ENCODE peak calls at places on chromosomes 11 and 22, in nine cellular contexts. D is gastrocnemius medialis, X is tibial nerve, C is ovary, L is heart left ventricle, K is esophagus muscularis mucosa, E is sigmoid colon, V is HepG2, Y is uterus. R is an unnamed sample.

GRCh38 chr11:41784513-41785335 is 325.3 kb upstream of the LRRC4C start:
- DNase-seq in L (no peak), V (no peak), C (no peak), E (no peak), K (no peak), D (no peak), Y (no peak), X (no peak), R (no peak)

GRCh38 chr11:18173225-18173866 is 709 bp downstream of the MRGPRX4 start:
- DNase-seq in C (no peak), V (no peak), K (no peak), X (no peak), Y (no peak), D (no peak), L (no peak), E (no peak), R (no peak)

GRCh38 chr11:27233654-27234042 is 129.4 kb downstream of the CCDC34 start:
- DNase-seq in E (no peak), K (no peak), D (no peak), Y (no peak), L (no peak), C (no peak), V (no peak), X (no peak), R (no peak)

GRCh38 chr11:43419460-43419859 is 60.7 kb downstream of the TTC17 start:
- DNase-seq in D (no peak), Y (no peak), E (no peak), V (peak; percentile 25), X (no peak), C (no peak), L (no peak), K (no peak), R (no peak)

GRCh38 chr11:76083563-76084451 is 122.5 kb downstream of the WNT11 start:
- DNase-seq in Y (no peak), V (no peak), K (no peak), L (no peak), D (no peak), X (peak; percentile 28), E (no peak), C (no peak), R (no peak)

GRCh38 chr22:41267958-41268357 is 18.0 kb downstream of the RANGAP1 start:
- DNase-seq in Y (no peak), L (no peak), D (no peak), X (no peak), K (no peak), C (no peak), E (no peak), V (no peak), R (no peak)

GRCh38 chr11:77107950-77108349 is 5.3 kb downstream of the OMP start:
- DNase-seq in L (peak; percentile 69), K (no peak), C (peak; percentile 77), D (no peak), V (peak; percentile 60), Y (peak; percentile 65), E (no peak), X (no peak), R (no peak)

GRCh38 chr11:61764606-61765260 is 12.3 kb downstream of the MYRF start:
- DNase-seq in V (no peak), E (no peak), X (no peak), L (peak; percentile 78), C (peak; percentile 80), D (no peak), Y (peak; percentile 76), K (no peak), R (no peak)

GRCh38 chr11:121829159-121829643 is 286.8 kb downstream of the BLID start:
- DNase-seq in X (peak; percentile 26), E (no peak), Y (no peak), V (no peak), D (peak; percentile 42), L (peak; percentile 48), C (no peak), K (no peak), R (no peak)

GRCh38 chr11:8828580-8829358 is 82.2 kb upstream of the AKIP1 start:
- DNase-seq in D (no peak), X (no peak), C (no peak), K (no peak), E (peak; percentile 53), V (no peak), L (no peak), Y (no peak), R (peak; percentile 42)

GRCh38 chr11:47992959-47993820 is 12.8 kb downstream of the PTPRJ start:
- DNase-seq in Y (no peak), L (no peak), D (no peak), C (no peak), V (no peak), E (no peak), K (no peak), X (no peak), R (no peak)

GRCh38 chr11:102664001-102664752 is 39.0 kb upstream of the MMP20 start:
- DNase-seq in D (no peak), Y (no peak), L (no peak), C (no peak), V (peak; percentile 7), X (no peak), K (no peak), E (no peak), R (no peak)

GRCh38 chr11:123493393-123494063 is 63.5 kb downstream of the GRAMD1B start:
- DNase-seq in K (no peak), C (no peak), V (no peak), Y (no peak), L (no peak), E (no peak), D (no peak), X (no peak), R (no peak)

GRCh38 chr11:86068138-86068861 is 584 bp downstream of the PICALM start:
- DNase-seq in D (peak; percentile 47), K (peak; percentile 93), L (peak; percentile 48), X (peak; percentile 39), V (peak; percentile 6), E (peak; percentile 79), Y (no peak), C (peak; percentile 51), R (peak; percentile 53)

GRCh38 chr22:38699784-38700183 is 959 bp downstream of the JOSD1 start:
- DNase-seq in K (no peak), D (no peak), V (peak; percentile 21), X (no peak), C (peak; percentile 46), Y (no peak), E (peak; percentile 58), L (no peak), R (no peak)

GRCh38 chr22:44609589-44609988 is 92.4 kb upstream of the PRR5 start:
- DNase-seq in C (no peak), Y (no peak), E (no peak), K (no peak), L (no peak), D (no peak), V (no peak), X (no peak), R (no peak)

GRCh38 chr11:46160100-46160499 is 38.8 kb upstream of the PHF21A start:
- DNase-seq in D (no peak), Y (no peak), X (no peak), E (no peak), K (peak; percentile 68), L (no peak), C (no peak), V (no peak), R (no peak)

DNA sequence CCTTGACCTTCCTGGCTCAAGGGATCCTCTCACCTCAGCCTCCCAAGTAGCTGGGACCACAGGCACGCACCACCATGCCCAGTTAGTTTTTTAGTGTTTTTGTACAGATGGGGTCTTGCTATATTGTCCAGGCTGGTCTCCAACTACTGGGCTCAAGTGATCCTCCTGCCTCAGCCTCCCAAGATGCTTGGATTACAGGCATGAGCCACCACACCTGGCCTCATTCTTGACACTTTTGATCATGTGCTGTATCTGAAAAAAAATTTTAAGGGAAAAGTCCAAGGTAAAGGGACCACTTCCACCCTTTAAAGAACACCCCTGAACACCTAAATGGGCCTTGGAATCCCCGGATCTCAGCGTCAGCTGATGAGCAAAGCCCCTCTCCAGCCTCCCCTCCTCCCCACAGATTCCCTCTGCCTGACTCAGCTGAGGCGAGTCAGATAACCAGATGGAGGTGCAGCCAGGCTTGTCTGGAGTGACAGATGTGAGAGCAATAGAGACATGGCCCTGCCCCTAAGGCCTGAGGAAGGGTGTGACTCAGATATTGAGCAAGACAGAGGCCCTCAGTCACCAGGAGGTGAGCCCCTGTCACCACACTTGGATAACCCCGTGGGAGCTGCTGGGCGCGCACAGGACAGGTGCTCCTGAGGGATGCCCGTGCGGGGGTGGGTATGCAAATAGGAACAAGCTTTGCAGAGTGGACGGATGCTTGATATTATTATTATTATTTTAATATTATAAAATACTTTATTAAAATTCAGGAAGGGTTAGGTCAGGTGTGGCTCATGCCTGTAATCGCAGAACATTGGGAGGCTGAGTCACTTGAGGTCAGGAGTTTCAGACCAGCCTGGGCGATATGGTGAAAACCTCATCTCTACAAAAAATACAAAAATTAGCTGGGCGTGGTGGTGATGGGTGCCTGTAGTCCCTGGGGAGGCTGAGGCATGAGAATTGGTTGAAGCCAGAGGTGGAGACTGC is 5.0 kb upstream of the CCDC88B start:
- DNase-seq in L (peak; percentile 81), X (no peak), K (no peak), Y (no peak), E (no peak), D (peak; percentile 81), C (no peak), V (peak; percentile 85), R (no peak)
- TF ChIP-seq POLR2A in L (no peak), X (no peak), K (no peak), Y (no peak), E (no peak), D (no peak), C (no peak), V (no peak), R (no peak)

GRCh38 chr22:40050258-40050657 is 55.5 kb downstream of the FAM83F start:
- DNase-seq in K (no peak), D (no peak), C (no peak), L (no peak), X (no peak), Y (no peak), E (no peak), V (no peak), R (no peak)
- H3K27ac ChIP-seq in K (no peak overlapping the region), D (no peak overlapping the region), C (no peak overlapping the region), L (no peak overlapping the region), X (peak overlapping the region; percentile 33), Y (no peak overlapping the region), E (no peak overlapping the region), V (no peak overlapping the region), R (no peak overlapping the region)

GRCh38 chr11:65622011-65622410 is 6.4 kb downstream of the PCNX3 start:
- DNase-seq in L (no peak), Y (no peak), X (no peak), V (no peak), E (no peak), D (no peak), K (no peak), C (no peak), R (no peak)
- TF ChIP-seq POLR2A in L (no peak), Y (no peak), X (no peak), V (no peak), E (no peak), D (no peak), K (no peak), C (no peak), R (no peak)

DNA sequence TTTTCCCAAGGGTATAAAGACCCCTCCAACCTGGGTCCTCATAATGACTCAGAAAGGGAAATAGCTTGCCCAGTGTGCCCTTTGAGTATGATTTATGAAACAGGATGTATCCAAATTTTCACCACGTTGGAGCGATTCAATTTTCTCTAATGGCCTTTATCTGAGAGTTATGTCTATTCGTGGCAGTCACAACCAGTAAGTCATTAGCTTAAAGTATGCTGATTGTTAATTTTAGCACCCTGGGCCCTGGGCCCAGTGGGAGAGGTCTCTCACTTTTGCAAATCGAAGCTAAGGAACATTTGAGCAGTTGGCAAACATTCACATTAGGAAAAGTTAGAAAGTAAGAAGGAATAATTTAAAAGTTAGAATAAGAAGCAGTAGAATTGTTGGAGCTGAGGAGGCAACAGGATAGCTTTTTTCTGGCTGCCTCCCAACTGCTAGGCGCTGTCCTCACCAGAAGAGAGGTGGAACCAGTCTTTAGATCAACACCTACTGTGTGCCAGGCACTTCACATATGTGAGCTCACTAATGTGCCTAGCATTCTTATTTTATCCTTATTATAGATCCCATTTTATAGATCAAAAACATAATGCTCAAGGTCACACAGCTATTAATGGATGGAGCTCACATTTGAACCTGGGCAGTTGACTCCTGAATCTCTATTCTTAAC is 24.5 kb downstream of the INSC start:
- DNase-seq in E (no peak), Y (no peak), D (no peak), X (no peak), L (no peak), K (no peak), V (no peak), C (no peak), R (no peak)
- H3K27ac ChIP-seq in E (no peak overlapping the region), Y (no peak overlapping the region), D (no peak overlapping the region), X (no peak overlapping the region), L (no peak overlapping the region), K (no peak overlapping the region), V (no peak overlapping the region), C (no peak overlapping the region), R (no peak overlapping the region)